ENCODE peak calls at places on chromosomes 5 and 9, in six cellular contexts. E, N, X, Q, A and T are unnamed samples.

GRCh38 chr5:72291601-72292000 is 28.4 kb downstream of the MRPS27 start:
- DNase-seq in E (no peak), N (no peak), X (no peak), Q (no peak), A (no peak), T (no peak)

GRCh38 chr5:179153921-179154345 is 93.8 kb downstream of the ZNF354C start:
- DNase-seq in E (no peak), N (no peak), X (no peak), Q (no peak), A (no peak), T (no peak)

GRCh38 chr5:368162-369084 is 46.9 kb downstream of the AHRR start:
- DNase-seq in E (peak), N (no peak), X (peak), Q (peak), A (no peak), T (peak)

GRCh38 chr5:178284095-178284675 is 51.6 kb upstream of the PHYKPL start:
- DNase-seq in E (no peak), N (no peak), X (no peak), Q (no peak), A (peak), T (no peak)

GRCh38 chr9:129720865-129721545 is 31.8 kb downstream of the PTGES start:
- DNase-seq in E (no peak), N (no peak), X (no peak), Q (no peak), A (no peak), T (no peak)

GRCh38 chr5:18792145-18792544 is 1157.9 kb downstream of the TAF11L14 start:
- DNase-seq in E (no peak), N (peak), X (no peak), Q (no peak), A (no peak), T (no peak)

GRCh38 chr5:57539281-57539701 is 56.7 kb upstream of the ACTBL2 start:
- DNase-seq in E (no peak), N (no peak), X (no peak), Q (no peak), A (no peak), T (no peak)

GRCh38 chr5:92979716-92980115 is 601.3 kb downstream of the NR2F1-AS1 start:
- DNase-seq in E (no peak), N (no peak), X (no peak), Q (no peak), A (no peak), T (no peak)

GRCh38 chr9:71737455-71737854 is 30.9 kb downstream of the CEMIP2 start:
- DNase-seq in E (no peak), N (peak), X (no peak), Q (no peak), A (no peak), T (peak)

GRCh38 chr5:95817430-95817829 is 5.1 kb downstream of the GLRX start:
- DNase-seq in E (no peak), N (no peak), X (no peak), Q (no peak), A (no peak), T (peak)

GRCh38 chr5:132253008-132253441 is 4.5 kb upstream of the PDLIM4 start:
- DNase-seq in E (no peak), N (no peak), X (no peak), Q (peak), A (no peak), T (no peak)

GRCh38 chr5:181052526-181052927 is 12.5 kb downstream of the BTNL9 start:
- DNase-seq in E (no peak), N (no peak), X (peak), Q (peak), A (no peak), T (no peak)
- H3K4me3 ChIP-seq in E (no peak), N (peak), X (peak), Q (peak), A (no peak), T (peak)

GRCh38 chr9:101727621-101728524 is 10.6 kb downstream of the GRIN3A start:
- DNase-seq in E (no peak), N (no peak), X (no peak), Q (no peak), A (no peak), T (peak)
- TF ChIP-seq CTCF in E (peak), N (peak), X (peak), Q (peak), A (peak), T (peak)

GRCh38 chr5:136123236-136123768 is 9.3 kb upstream of the SMAD5 start:
- DNase-seq in E (no peak), N (no peak), X (no peak), Q (no peak), A (no peak), T (no peak)

GRCh38 chr5:136114406-136115132 is 18.1 kb upstream of the SMAD5 start:
- DNase-seq in E (no peak), N (no peak), X (no peak), Q (no peak), A (no peak), T (peak)

GRCh38 chr5:136115183-136115865 is 17.3 kb upstream of the SMAD5 start:
- DNase-seq in E (no peak), N (no peak), X (no peak), Q (no peak), A (no peak), T (no peak)

GRCh38 chr5:136120529-136120928 is 12.1 kb upstream of the SMAD5 start:
- DNase-seq in E (no peak), N (no peak), X (no peak), Q (no peak), A (no peak), T (no peak)
- H3K4me3 ChIP-seq in E (no peak), N (no peak), X (no peak), Q (no peak), A (no peak), T (no peak)

GRCh38 chr9:79129865-79130480 is 441.8 kb upstream of the TLE4 start:
- DNase-seq in E (no peak), N (peak), X (no peak), Q (no peak), A (peak), T (peak)
- TF ChIP-seq CTCF in E (peak), N (peak), X (peak), Q (peak), A (peak), T (peak)

GRCh38 chr9:98806394-98807069 is 938 bp upstream of the GALNT12 start:
- DNase-seq in E (no peak), N (no peak), X (no peak), Q (no peak), A (no peak), T (peak)

GRCh38 chr9:98807070-98807810 is at the start of gene GALNT12:
- DNase-seq in E (no peak), N (peak), X (peak), Q (peak), A (no peak), T (no peak)

GRCh38 chr9:98808879-98809278 is 1.4 kb downstream of the GALNT12 start:
- DNase-seq in E (no peak), N (no peak), X (no peak), Q (no peak), A (no peak), T (no peak)

GRCh38 chr9:98808411-98808815 is 943 bp downstream of the GALNT12 start:
- DNase-seq in E (no peak), N (peak), X (no peak), Q (peak), A (no peak), T (no peak)

GRCh38 chr9:98807811-98808195 is 333 bp downstream of the GALNT12 start:
- DNase-seq in E (no peak), N (no peak), X (no peak), Q (peak), A (no peak), T (no peak)
- H3K4me3 ChIP-seq in E (peak), N (peak), X (peak), Q (peak), A (no peak), T (peak)